ENCODE peak calls at places on chromosomes 4 and X, in four cellular contexts. One of them, this sample, is unnamed. For H3K27me3, the result is how much of the 10 kb centered on the place peaks cover.

GRCh38 chr4:140935259-140935658 is 179.1 kb upstream of the TBC1D9 start:
- DNase-seq in body of pancreas: peak
- DNase-seq in CD8-positive, alpha-beta T cell: no peak
- DNase-seq in upper lobe of left lung: no peak
- DNase-seq in this sample: no peak

GRCh38 chr4:80011636-80012236 is 61.3 kb downstream of the ANTXR2 start:
- DNase-seq in body of pancreas: no peak
- DNase-seq in CD8-positive, alpha-beta T cell: no peak
- DNase-seq in upper lobe of left lung: no peak
- DNase-seq in this sample: no peak

GRCh38 chrX:87727615-87728014 is 210.0 kb downstream of the KLHL4 start:
- DNase-seq in body of pancreas: no peak
- DNase-seq in CD8-positive, alpha-beta T cell: no peak
- DNase-seq in upper lobe of left lung: no peak
- DNase-seq in this sample: no peak

GRCh38 chr4:79235074-79235473 is 90.8 kb downstream of the NAA11 start:
- DNase-seq in body of pancreas: no peak
- DNase-seq in CD8-positive, alpha-beta T cell: no peak
- DNase-seq in upper lobe of left lung: no peak
- DNase-seq in this sample: no peak

GRCh38 chr4:112523764-112524505 is 8.0 kb upstream of the NEUROG2 start:
- DNase-seq in body of pancreas: peak
- DNase-seq in CD8-positive, alpha-beta T cell: peak
- DNase-seq in upper lobe of left lung: peak
- DNase-seq in this sample: peak

GRCh38 chr4:127623755-127624087 is 9.0 kb upstream of the INTU start:
- DNase-seq in body of pancreas: no peak
- DNase-seq in CD8-positive, alpha-beta T cell: no peak
- DNase-seq in upper lobe of left lung: peak
- DNase-seq in this sample: no peak

GRCh38 chr4:13522282-13523104 is 21.8 kb downstream of the NKX3-2 start:
- DNase-seq in body of pancreas: no peak
- DNase-seq in CD8-positive, alpha-beta T cell: no peak
- DNase-seq in upper lobe of left lung: peak
- DNase-seq in this sample: no peak

GRCh38 chrX:149286940-149287349 is 218.2 kb downstream of the IDS start:
- DNase-seq in body of pancreas: peak
- DNase-seq in CD8-positive, alpha-beta T cell: peak
- DNase-seq in upper lobe of left lung: no peak
- DNase-seq in this sample: peak

GRCh38 chr4:66736593-66736992 is 808.7 kb downstream of the CENPC start:
- DNase-seq in body of pancreas: no peak
- DNase-seq in CD8-positive, alpha-beta T cell: no peak
- DNase-seq in upper lobe of left lung: no peak
- DNase-seq in this sample: no peak

GRCh38 chr4:112348488-112349158 is 51.5 kb downstream of the ALPK1 start:
- DNase-seq in body of pancreas: no peak
- DNase-seq in CD8-positive, alpha-beta T cell: no peak
- DNase-seq in upper lobe of left lung: no peak
- DNase-seq in this sample: no peak

GRCh38 chr4:157514711-157515110 is 294.2 kb downstream of the GRIA2 start:
- DNase-seq in body of pancreas: no peak
- DNase-seq in CD8-positive, alpha-beta T cell: no peak
- DNase-seq in upper lobe of left lung: no peak
- DNase-seq in this sample: no peak

GRCh38 chrX:11670316-11670715 is 4.6 kb upstream of the ARHGAP6 start:
- DNase-seq in body of pancreas: no peak
- DNase-seq in CD8-positive, alpha-beta T cell: no peak
- DNase-seq in upper lobe of left lung: no peak
- DNase-seq in this sample: no peak

GRCh38 chr4:138911903-138912713 is 103.5 kb upstream of the NOCT start:
- DNase-seq in body of pancreas: peak
- DNase-seq in CD8-positive, alpha-beta T cell: no peak
- DNase-seq in upper lobe of left lung: peak
- DNase-seq in this sample: no peak

GRCh38 chr4:153676984-153677383 is 7.1 kb upstream of the TLR2 start:
- DNase-seq in body of pancreas: no peak
- DNase-seq in CD8-positive, alpha-beta T cell: no peak
- DNase-seq in upper lobe of left lung: no peak
- DNase-seq in this sample: no peak

GRCh38 chr4:21901831-21902230 is 46.7 kb downstream of the KCNIP4 start:
- DNase-seq in body of pancreas: no peak
- DNase-seq in CD8-positive, alpha-beta T cell: no peak
- DNase-seq in upper lobe of left lung: no peak
- DNase-seq in this sample: no peak

GRCh38 chrX:130830599-130831346 is 72.2 kb downstream of the ENOX2 start:
- DNase-seq in body of pancreas: no peak
- DNase-seq in CD8-positive, alpha-beta T cell: no peak
- DNase-seq in upper lobe of left lung: no peak
- DNase-seq in this sample: no peak

GRCh38 chrX:130834149-130834548 is 68.9 kb downstream of the ENOX2 start:
- DNase-seq in body of pancreas: no peak
- DNase-seq in CD8-positive, alpha-beta T cell: no peak
- DNase-seq in upper lobe of left lung: no peak
- DNase-seq in this sample: no peak

GRCh38 chrX:130828641-130829040 is 74.4 kb downstream of the ENOX2 start:
- DNase-seq in body of pancreas: no peak
- DNase-seq in CD8-positive, alpha-beta T cell: no peak
- DNase-seq in upper lobe of left lung: no peak
- DNase-seq in this sample: no peak

GRCh38 chrX:130829526-130830515 is 73.2 kb downstream of the ENOX2 start:
- DNase-seq in body of pancreas: no peak
- DNase-seq in CD8-positive, alpha-beta T cell: no peak
- DNase-seq in upper lobe of left lung: no peak
- DNase-seq in this sample: no peak

GRCh38 chrX:130831347-130831722 is 71.7 kb downstream of the ENOX2 start:
- DNase-seq in body of pancreas: no peak
- DNase-seq in CD8-positive, alpha-beta T cell: no peak
- DNase-seq in upper lobe of left lung: no peak
- DNase-seq in this sample: no peak
- TF ChIP-seq CTCF in body of pancreas: no peak
- TF ChIP-seq CTCF in CD8-positive, alpha-beta T cell: no peak
- TF ChIP-seq CTCF in upper lobe of left lung: no peak
- TF ChIP-seq CTCF in this sample: no peak

GRCh38 chr4:147820975-147821374 is 89.1 kb downstream of the ARHGAP10 start:
- DNase-seq in body of pancreas: no peak
- DNase-seq in CD8-positive, alpha-beta T cell: no peak
- DNase-seq in upper lobe of left lung: peak
- DNase-seq in this sample: no peak

GRCh38 chr4:147824316-147824715 is 92.4 kb downstream of the ARHGAP10 start:
- DNase-seq in body of pancreas: no peak
- DNase-seq in CD8-positive, alpha-beta T cell: no peak
- DNase-seq in upper lobe of left lung: no peak
- DNase-seq in this sample: no peak

GRCh38 chr4:147822128-147822527 is 90.2 kb downstream of the ARHGAP10 start:
- DNase-seq in body of pancreas: peak
- DNase-seq in CD8-positive, alpha-beta T cell: no peak
- DNase-seq in upper lobe of left lung: no peak
- DNase-seq in this sample: peak

GRCh38 chr4:147823135-147823534 is 91.2 kb downstream of the ARHGAP10 start:
- DNase-seq in body of pancreas: no peak
- DNase-seq in CD8-positive, alpha-beta T cell: no peak
- DNase-seq in upper lobe of left lung: no peak
- DNase-seq in this sample: no peak

GRCh38 chr4:147821555-147821954 is 89.7 kb downstream of the ARHGAP10 start:
- DNase-seq in body of pancreas: no peak
- DNase-seq in CD8-positive, alpha-beta T cell: no peak
- DNase-seq in upper lobe of left lung: no peak
- DNase-seq in this sample: no peak
- H3K27ac ChIP-seq in body of pancreas: no peak
- H3K27ac ChIP-seq in CD8-positive, alpha-beta T cell: no peak
- H3K27ac ChIP-seq in upper lobe of left lung: no peak
- H3K27ac ChIP-seq in this sample: no peak

DNA sequence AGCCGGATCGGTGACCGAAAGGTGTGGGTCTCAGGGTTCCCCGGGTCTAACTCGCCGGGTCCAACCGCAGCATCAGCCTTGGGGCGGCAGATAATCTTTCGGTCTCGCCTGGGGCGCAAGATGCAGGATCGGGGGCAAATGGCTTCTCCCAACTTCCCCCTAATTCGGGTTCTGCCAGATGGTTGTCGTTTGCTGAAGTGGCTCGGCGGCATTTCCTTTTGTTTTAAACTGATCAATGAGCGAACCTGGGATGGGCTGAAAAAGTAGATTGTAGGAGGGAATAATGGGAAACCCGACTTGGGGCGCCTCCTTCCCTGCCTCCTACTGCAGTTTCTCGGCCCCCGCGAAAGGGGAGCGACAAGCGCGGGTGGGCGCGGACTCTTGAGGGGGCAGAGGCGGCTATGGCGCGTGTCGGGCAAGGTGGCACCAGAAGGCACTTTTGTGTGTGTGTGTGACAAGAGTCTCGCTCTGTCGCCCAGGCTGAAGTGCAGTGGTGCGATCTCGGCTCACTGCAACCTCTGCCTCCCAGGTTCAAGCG is 3.1 kb downstream of the PDGFRA start:
- DNase-seq in body of pancreas: no peak
- DNase-seq in CD8-positive, alpha-beta T cell: no peak
- DNase-seq in upper lobe of left lung: peak
- DNase-seq in this sample: no peak
- H3K27me3 ChIP-seq in body of pancreas: under half
- H3K27me3 ChIP-seq in CD8-positive, alpha-beta T cell: under half
- H3K27me3 ChIP-seq in upper lobe of left lung: under half
- H3K27me3 ChIP-seq in this sample: under half

DNA sequence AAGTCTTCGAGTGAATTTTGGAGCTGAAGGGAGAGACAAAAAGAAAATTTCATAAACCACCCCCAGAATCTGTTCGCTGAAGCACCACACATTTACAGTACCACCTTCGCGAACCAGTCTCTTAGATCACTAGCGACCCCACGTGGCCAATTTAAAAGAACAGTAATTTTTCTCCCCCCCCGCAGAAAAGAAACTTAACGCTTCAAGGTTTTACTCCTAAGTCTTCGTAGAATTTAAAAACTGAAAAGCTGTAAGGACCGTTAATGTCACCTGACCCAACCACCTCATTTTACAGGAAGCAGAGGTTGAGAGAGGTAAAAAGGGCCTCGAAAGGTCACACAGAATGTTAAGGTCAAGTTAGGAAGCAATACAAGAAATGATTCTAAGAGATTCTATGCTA is 187.5 kb downstream of the QDPR start:
- DNase-seq in body of pancreas: peak
- DNase-seq in CD8-positive, alpha-beta T cell: peak
- DNase-seq in upper lobe of left lung: no peak
- DNase-seq in this sample: no peak
- TF ChIP-seq CTCF in body of pancreas: peak
- TF ChIP-seq CTCF in CD8-positive, alpha-beta T cell: peak
- TF ChIP-seq CTCF in upper lobe of left lung: peak
- TF ChIP-seq CTCF in this sample: peak

DNA sequence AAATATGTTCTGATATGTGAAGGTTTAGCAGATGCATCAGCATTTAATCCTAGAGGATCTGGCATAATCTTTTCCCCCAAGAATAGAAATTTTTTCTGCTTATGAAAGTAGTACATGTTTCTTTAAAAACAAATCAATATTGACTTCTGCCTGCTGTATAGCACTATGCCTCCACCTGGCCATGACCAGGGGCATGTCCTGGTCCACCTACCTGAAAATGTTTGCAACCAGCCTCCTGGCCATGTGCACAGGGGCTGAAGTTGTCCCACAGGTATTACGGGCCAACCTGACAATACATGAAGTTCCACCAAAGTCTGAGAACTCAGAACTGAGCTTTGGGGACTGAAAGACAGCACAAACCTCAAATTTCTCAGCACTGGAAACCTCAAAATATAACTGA is 10.0 kb downstream of the HPRT1 start:
- DNase-seq in body of pancreas: no peak
- DNase-seq in CD8-positive, alpha-beta T cell: no peak
- DNase-seq in upper lobe of left lung: no peak
- DNase-seq in this sample: no peak
- H3K27ac ChIP-seq in body of pancreas: no peak
- H3K27ac ChIP-seq in CD8-positive, alpha-beta T cell: no peak
- H3K27ac ChIP-seq in upper lobe of left lung: no peak
- H3K27ac ChIP-seq in this sample: no peak

GRCh38 chr4:3770323-3771166 is 4.4 kb downstream of the ADRA2C start:
- DNase-seq in body of pancreas: no peak
- DNase-seq in CD8-positive, alpha-beta T cell: no peak
- DNase-seq in upper lobe of left lung: no peak
- DNase-seq in this sample: no peak
- H3K27me3 ChIP-seq in body of pancreas: under half
- H3K27me3 ChIP-seq in CD8-positive, alpha-beta T cell: under half
- H3K27me3 ChIP-seq in upper lobe of left lung: under half
- H3K27me3 ChIP-seq in this sample: under half

DNA sequence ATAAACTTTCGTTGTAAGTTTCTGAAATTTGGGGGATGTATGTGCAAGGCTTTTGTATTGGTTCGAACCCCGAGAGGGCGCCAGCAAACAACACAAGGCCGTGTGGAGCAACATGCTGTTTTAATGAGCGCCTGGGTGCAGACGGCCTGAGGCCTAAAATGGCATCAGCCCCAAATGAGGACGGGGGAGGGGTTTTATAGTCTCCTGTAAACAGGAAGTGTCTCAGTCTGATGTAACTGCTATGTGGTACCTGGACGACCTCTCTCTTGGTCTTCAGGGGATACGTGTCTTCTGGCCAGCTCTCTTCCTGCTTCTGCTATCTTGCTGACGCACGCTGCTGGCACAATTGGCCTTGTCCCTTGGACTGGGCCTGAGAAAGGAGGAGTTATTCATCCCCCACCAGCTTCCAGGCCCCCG is 1348.0 kb downstream of the ADGRL3 start:
- DNase-seq in body of pancreas: no peak
- DNase-seq in CD8-positive, alpha-beta T cell: no peak
- DNase-seq in upper lobe of left lung: no peak
- DNase-seq in this sample: peak
- TF ChIP-seq CTCF in body of pancreas: no peak
- TF ChIP-seq CTCF in CD8-positive, alpha-beta T cell: no peak
- TF ChIP-seq CTCF in upper lobe of left lung: no peak
- TF ChIP-seq CTCF in this sample: no peak

This sample was measured in Peyer's patch.